ENCODE peak calls at places on chromosomes 5 and 9, in ten cellular contexts. O, G, A, T, M, S, E, L, J and D are unnamed samples.

GRCh38 chr5:58041884-58042283 is 418.0 kb downstream of the PLK2 start:
- DNase-seq in M (no peak), G (no peak), S (no peak), A (no peak), J (no peak), O (no peak), T (no peak), E (no peak), L (no peak), D (no peak)

GRCh38 chr5:18010053-18010452 is 375.8 kb downstream of the TAF11L14 start:
- DNase-seq in M (no peak), T (no peak), E (no peak), J (no peak), A (no peak), L (no peak), S (no peak), G (no peak), O (no peak), D (no peak)

GRCh38 chr9:28853487-28853886 is 1280.2 kb upstream of the C9orf72 start:
- DNase-seq in O (no peak), J (no peak), G (no peak), S (no peak), T (no peak), A (no peak), L (no peak), M (no peak), E (no peak), D (no peak)

GRCh38 chr5:135491552-135492318 is 39.6 kb upstream of the TIFAB start:
- DNase-seq in A (no peak), M (no peak), O (no peak), G (peak; percentile 15), J (no peak), E (no peak), S (peak; percentile 74), T (no peak), L (peak; percentile 84), D (no peak)

GRCh38 chr9:100084145-100084478 is 14.7 kb downstream of the ERP44 start:
- DNase-seq in L (no peak), M (no peak), S (no peak), G (no peak), O (no peak), E (no peak), J (no peak), A (no peak), T (no peak), D (no peak)

GRCh38 chr9:97924386-97924785 is 2.1 kb upstream of the TRMO start:
- DNase-seq in J (no peak), L (no peak), M (no peak), T (no peak), O (no peak), A (no peak), S (no peak), G (no peak), E (no peak), D (no peak)

GRCh38 chr5:179870403-179870903 is 11.8 kb upstream of the MRNIP start:
- DNase-seq in A (peak; percentile 47), L (no peak), M (no peak), T (no peak), E (no peak), G (peak; percentile 42), J (no peak), S (peak; percentile 6), O (no peak), D (peak; percentile 39)

GRCh38 chr5:94793816-94794198 is 175.3 kb downstream of the SLF1 start:
- DNase-seq in J (no peak), E (no peak), M (no peak), O (no peak), L (peak; percentile 5), S (no peak), A (peak; percentile 54), T (no peak), G (peak; percentile 18), D (peak; percentile 87)

GRCh38 chr5:135559342-135559741 is 19.4 kb downstream of the CXCL14 start:
- DNase-seq in T (no peak), J (no peak), O (no peak), S (no peak), E (no peak), G (peak; percentile 46), A (peak; percentile 39), L (no peak), M (no peak), D (no peak)

GRCh38 chr9:76526026-76526425 is 67.0 kb downstream of the GCNT1 start:
- DNase-seq in J (no peak), T (no peak), M (no peak), G (no peak), S (peak; percentile 39), A (no peak), L (no peak), O (no peak), E (no peak), D (peak; percentile 17)

GRCh38 chr5:92372766-92373165 is 989.6 kb upstream of the ARRDC3 start:
- DNase-seq in J (no peak), A (peak; percentile 71), E (no peak), L (peak; percentile 66), S (no peak), O (no peak), G (no peak), T (no peak), M (no peak), D (peak; percentile 66)

GRCh38 chr5:99019812-99020697 is 91.2 kb upstream of the CHD1 start:
- DNase-seq in L (peak; percentile 75), M (no peak), G (peak; percentile 95), S (peak; percentile 8), J (no peak), O (no peak), A (peak; percentile 97), E (no peak), T (no peak), D (peak; percentile 95)

GRCh38 chr5:66830636-66831035 is 234.4 kb downstream of the MAST4 start:
- DNase-seq in A (no peak), L (peak; percentile 68), E (no peak), J (no peak), S (no peak), G (no peak), T (no peak), O (no peak), M (no peak), D (peak; percentile 37)

GRCh38 chr5:16669776-16670175 is 53.0 kb upstream of the RETREG1 start:
- DNase-seq in M (no peak), E (no peak), G (no peak), A (peak; percentile 30), J (no peak), O (no peak), L (no peak), S (no peak), T (no peak), D (peak; percentile 16)

GRCh38 chr5:100840364-100840763 is 62.7 kb downstream of the ST8SIA4 start:
- DNase-seq in O (no peak), E (no peak), L (peak; percentile 89), M (peak; percentile 25), G (peak; percentile 27), S (no peak), J (no peak), T (peak; percentile 12), A (peak; percentile 38), D (peak; percentile 39)

GRCh38 chr9:100066539-100066938 is 32.3 kb downstream of the ERP44 start:
- DNase-seq in A (peak; percentile 63), O (no peak), S (no peak), G (no peak), L (no peak), M (no peak), J (no peak), E (no peak), T (no peak), D (peak; percentile 7)